ENCODE peak calls at places on chromosome 20, in six cellular contexts. One of them, this sample, is unnamed. For H3K36me3, the result is how much of the 10 kb centered on the place peaks cover.

GRCh38 chr20:37179671-37180524 is 550 bp upstream of the MROH8 start:
- DNase-seq in neural progenitor cell: no peak
- DNase-seq in cardiac muscle cell: no peak
- DNase-seq in left lung: no peak
- DNase-seq in SJCRH30: no peak
- DNase-seq in HCT116: no peak
- DNase-seq in this sample: no peak

GRCh38 chr20:32325706-32326506 is 32.2 kb upstream of the ASXL1 start:
- DNase-seq in SJCRH30: no peak
- DNase-seq in left lung: no peak
- DNase-seq in cardiac muscle cell: no peak
- DNase-seq in HCT116: peak
- DNase-seq in neural progenitor cell: no peak
- DNase-seq in this sample: no peak

GRCh38 chr20:47659904-47660601 is 125.2 kb downstream of the SULF2 start:
- DNase-seq in neural progenitor cell: no peak
- DNase-seq in HCT116: no peak
- DNase-seq in cardiac muscle cell: no peak
- DNase-seq in SJCRH30: no peak
- DNase-seq in left lung: no peak
- DNase-seq in this sample: no peak

GRCh38 chr20:49344975-49345374 is 67.1 kb upstream of the ZNFX1 start:
- DNase-seq in SJCRH30: peak
- DNase-seq in cardiac muscle cell: no peak
- DNase-seq in HCT116: no peak
- DNase-seq in left lung: no peak
- DNase-seq in neural progenitor cell: no peak
- DNase-seq in this sample: no peak

GRCh38 chr20:676967-677366 is 1.4 kb upstream of the SCRT2 start:
- DNase-seq in SJCRH30: no peak
- DNase-seq in neural progenitor cell: no peak
- DNase-seq in HCT116: no peak
- DNase-seq in left lung: no peak
- DNase-seq in cardiac muscle cell: no peak
- DNase-seq in this sample: no peak

GRCh38 chr20:19114410-19114809 is 98.0 kb upstream of the SLC24A3 start:
- DNase-seq in HCT116: no peak
- DNase-seq in SJCRH30: no peak
- DNase-seq in left lung: no peak
- DNase-seq in cardiac muscle cell: no peak
- DNase-seq in neural progenitor cell: no peak
- DNase-seq in this sample: no peak

GRCh38 chr20:43840382-43841070 is 74.1 kb upstream of the TOX2 start:
- DNase-seq in neural progenitor cell: peak
- DNase-seq in SJCRH30: peak
- DNase-seq in HCT116: peak
- DNase-seq in left lung: no peak
- DNase-seq in cardiac muscle cell: no peak
- DNase-seq in this sample: peak

GRCh38 chr20:38109025-38109541 is 56.0 kb downstream of the TGM2 start:
- DNase-seq in SJCRH30: peak
- DNase-seq in HCT116: no peak
- DNase-seq in left lung: no peak
- DNase-seq in neural progenitor cell: no peak
- DNase-seq in cardiac muscle cell: no peak
- DNase-seq in this sample: no peak

GRCh38 chr20:38920851-38921250 is 5.4 kb upstream of the FAM83D start:
- DNase-seq in HCT116: no peak
- DNase-seq in cardiac muscle cell: no peak
- DNase-seq in neural progenitor cell: no peak
- DNase-seq in left lung: no peak
- DNase-seq in SJCRH30: no peak
- DNase-seq in this sample: no peak

GRCh38 chr20:56689852-56690485 is 60.9 kb downstream of the TFAP2C start:
- DNase-seq in cardiac muscle cell: no peak
- DNase-seq in neural progenitor cell: no peak
- DNase-seq in SJCRH30: no peak
- DNase-seq in HCT116: no peak
- DNase-seq in left lung: no peak
- DNase-seq in this sample: no peak

GRCh38 chr20:1871807-1872455 is 23.3 kb upstream of the SIRPA start:
- DNase-seq in neural progenitor cell: no peak
- DNase-seq in cardiac muscle cell: no peak
- DNase-seq in SJCRH30: no peak
- DNase-seq in left lung: no peak
- DNase-seq in HCT116: no peak
- DNase-seq in this sample: no peak

GRCh38 chr20:8152183-8152582 is 20.1 kb downstream of the PLCB1 start:
- DNase-seq in left lung: no peak
- DNase-seq in cardiac muscle cell: no peak
- DNase-seq in HCT116: no peak
- DNase-seq in neural progenitor cell: no peak
- DNase-seq in SJCRH30: no peak
- DNase-seq in this sample: no peak

GRCh38 chr20:21183722-21184121 is 57.8 kb downstream of the KIZ start:
- DNase-seq in cardiac muscle cell: no peak
- DNase-seq in left lung: no peak
- DNase-seq in neural progenitor cell: no peak
- DNase-seq in HCT116: no peak
- DNase-seq in SJCRH30: no peak
- DNase-seq in this sample: no peak

GRCh38 chr20:47284373-47284772 is 72.1 kb downstream of the ZMYND8 start:
- DNase-seq in HCT116: no peak
- DNase-seq in left lung: no peak
- DNase-seq in SJCRH30: no peak
- DNase-seq in cardiac muscle cell: no peak
- DNase-seq in neural progenitor cell: no peak
- DNase-seq in this sample: no peak

GRCh38 chr20:34415079-34415478 is 52.0 kb downstream of the ITCH start:
- DNase-seq in HCT116: no peak
- DNase-seq in cardiac muscle cell: no peak
- DNase-seq in left lung: no peak
- DNase-seq in neural progenitor cell: no peak
- DNase-seq in SJCRH30: no peak
- DNase-seq in this sample: no peak

GRCh38 chr20:24742436-24742835 is 206.6 kb upstream of the CST7 start:
- DNase-seq in left lung: no peak
- DNase-seq in SJCRH30: no peak
- DNase-seq in HCT116: no peak
- DNase-seq in cardiac muscle cell: no peak
- DNase-seq in neural progenitor cell: no peak
- DNase-seq in this sample: no peak

GRCh38 chr20:22341508-22341907 is 242.9 kb downstream of the FOXA2 start:
- DNase-seq in neural progenitor cell: no peak
- DNase-seq in left lung: no peak
- DNase-seq in SJCRH30: peak
- DNase-seq in HCT116: peak
- DNase-seq in cardiac muscle cell: no peak
- DNase-seq in this sample: no peak

GRCh38 chr20:46246527-46246926 is 61.8 kb downstream of the CDH22 start:
- DNase-seq in cardiac muscle cell: no peak
- DNase-seq in neural progenitor cell: no peak
- DNase-seq in HCT116: no peak
- DNase-seq in left lung: no peak
- DNase-seq in SJCRH30: no peak
- DNase-seq in this sample: no peak

GRCh38 chr20:33176101-33176500 is 8.1 kb downstream of the BPIFA2 start:
- DNase-seq in neural progenitor cell: peak
- DNase-seq in left lung: no peak
- DNase-seq in HCT116: no peak
- DNase-seq in cardiac muscle cell: no peak
- DNase-seq in SJCRH30: no peak
- DNase-seq in this sample: no peak

GRCh38 chr20:61460261-61461047 is 208.4 kb downstream of the CDH4 start:
- DNase-seq in neural progenitor cell: no peak
- DNase-seq in cardiac muscle cell: no peak
- DNase-seq in left lung: no peak
- DNase-seq in SJCRH30: no peak
- DNase-seq in HCT116: no peak
- DNase-seq in this sample: no peak

GRCh38 chr20:34581341-34582189 is 23.0 kb downstream of the MAP1LC3A start:
- DNase-seq in cardiac muscle cell: no peak
- DNase-seq in SJCRH30: no peak
- DNase-seq in neural progenitor cell: peak
- DNase-seq in HCT116: no peak
- DNase-seq in left lung: no peak
- DNase-seq in this sample: no peak

GRCh38 chr20:59771506-59772372 is 161.7 kb downstream of the SYCP2 start:
- DNase-seq in cardiac muscle cell: no peak
- DNase-seq in SJCRH30: no peak
- DNase-seq in left lung: peak
- DNase-seq in HCT116: no peak
- DNase-seq in neural progenitor cell: no peak
- DNase-seq in this sample: no peak

GRCh38 chr20:58021481-58021880 is 207.0 kb downstream of the ANKRD60 start:
- DNase-seq in neural progenitor cell: no peak
- DNase-seq in HCT116: no peak
- DNase-seq in cardiac muscle cell: no peak
- DNase-seq in left lung: no peak
- DNase-seq in SJCRH30: peak
- DNase-seq in this sample: peak

GRCh38 chr20:52127309-52127708 is 64.3 kb downstream of the ZFP64 start:
- DNase-seq in SJCRH30: no peak
- DNase-seq in neural progenitor cell: no peak
- DNase-seq in left lung: no peak
- DNase-seq in HCT116: no peak
- DNase-seq in cardiac muscle cell: no peak
- DNase-seq in this sample: no peak

DNA sequence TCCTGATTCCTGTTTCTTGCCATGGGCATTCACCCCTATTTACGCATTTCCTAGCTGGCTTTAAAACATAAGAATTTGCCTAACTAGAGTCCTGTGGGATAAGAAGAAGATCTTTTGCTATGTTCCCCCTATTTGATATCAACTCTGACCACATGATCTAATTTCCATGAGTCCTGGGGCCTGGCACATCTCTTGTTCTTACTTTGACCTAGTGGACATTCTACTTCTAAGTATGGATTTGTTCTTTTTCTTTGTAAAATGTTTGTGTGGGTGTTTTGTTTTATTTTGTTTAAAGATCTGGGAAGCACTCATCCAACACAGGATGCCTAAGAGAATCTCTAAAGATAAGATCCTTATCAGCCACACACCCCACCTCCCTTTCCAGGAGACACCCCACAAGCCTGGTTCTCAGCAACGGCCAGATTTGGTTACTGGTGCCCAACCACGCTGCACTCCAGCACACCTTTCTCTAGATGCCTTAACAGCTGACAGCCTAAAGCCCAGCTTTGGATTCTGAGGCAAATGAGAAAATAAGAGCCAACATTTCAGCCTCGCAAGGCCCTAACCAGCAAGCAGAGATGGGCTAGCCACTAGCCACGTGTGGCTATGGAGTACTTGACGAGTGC is 74.7 kb downstream of the SLC23A2 start:
- DNase-seq in neural progenitor cell: no peak
- DNase-seq in HCT116: no peak
- DNase-seq in cardiac muscle cell: no peak
- DNase-seq in SJCRH30: no peak
- DNase-seq in left lung: no peak
- DNase-seq in this sample: no peak
- H3K4me3 ChIP-seq in neural progenitor cell: no peak
- H3K4me3 ChIP-seq in HCT116: no peak
- H3K4me3 ChIP-seq in cardiac muscle cell: no peak
- H3K4me3 ChIP-seq in SJCRH30: no peak
- H3K4me3 ChIP-seq in left lung: no peak
- H3K4me3 ChIP-seq in this sample: no peak

GRCh38 chr20:3374296-3374695 is 33.2 kb downstream of the DNAAF9 start:
- DNase-seq in neural progenitor cell: no peak
- DNase-seq in cardiac muscle cell: no peak
- DNase-seq in HCT116: no peak
- DNase-seq in left lung: no peak
- DNase-seq in SJCRH30: no peak
- DNase-seq in this sample: no peak
- H3K36me3 ChIP-seq in neural progenitor cell: under half
- H3K36me3 ChIP-seq in cardiac muscle cell: under half
- H3K36me3 ChIP-seq in HCT116: under half
- H3K36me3 ChIP-seq in left lung: under half
- H3K36me3 ChIP-seq in SJCRH30: half or more
- H3K36me3 ChIP-seq in this sample: under half

DNA sequence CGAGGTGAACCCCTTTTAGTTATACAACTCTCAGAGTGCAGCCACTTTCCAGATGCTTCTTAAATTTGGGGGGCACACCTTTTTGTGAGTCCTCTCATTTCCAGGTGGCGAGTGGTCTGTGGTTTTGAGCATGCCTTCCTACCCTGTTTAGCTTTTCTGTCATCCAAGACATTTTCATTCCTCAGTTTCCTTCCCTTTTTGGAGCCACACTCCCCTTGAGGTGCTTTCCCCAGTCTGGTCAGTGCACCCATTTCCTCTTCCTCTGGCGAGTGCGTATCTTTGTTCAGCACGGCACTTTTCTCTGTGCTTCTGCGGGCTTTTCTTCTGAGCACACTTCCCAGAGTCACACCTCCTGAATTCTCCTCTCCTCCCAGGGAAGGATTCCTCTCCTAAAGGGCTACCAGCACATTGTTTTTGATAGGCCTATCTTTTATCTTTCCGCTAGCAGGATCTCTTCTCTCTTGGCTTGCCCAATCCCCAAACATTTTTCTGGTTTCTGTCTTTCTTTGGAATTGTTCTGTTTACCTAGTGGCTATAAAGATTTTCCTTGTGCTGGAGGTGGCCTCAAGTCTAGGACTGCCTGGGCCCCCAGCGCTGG is 1.4 kb downstream of the PHF20 start:
- DNase-seq in left lung: no peak
- DNase-seq in cardiac muscle cell: no peak
- DNase-seq in SJCRH30: no peak
- DNase-seq in neural progenitor cell: peak
- DNase-seq in HCT116: no peak
- DNase-seq in this sample: no peak
- H3K4me3 ChIP-seq in left lung: peak
- H3K4me3 ChIP-seq in cardiac muscle cell: peak
- H3K4me3 ChIP-seq in SJCRH30: peak
- H3K4me3 ChIP-seq in neural progenitor cell: peak
- H3K4me3 ChIP-seq in HCT116: peak
- H3K4me3 ChIP-seq in this sample: peak

DNA sequence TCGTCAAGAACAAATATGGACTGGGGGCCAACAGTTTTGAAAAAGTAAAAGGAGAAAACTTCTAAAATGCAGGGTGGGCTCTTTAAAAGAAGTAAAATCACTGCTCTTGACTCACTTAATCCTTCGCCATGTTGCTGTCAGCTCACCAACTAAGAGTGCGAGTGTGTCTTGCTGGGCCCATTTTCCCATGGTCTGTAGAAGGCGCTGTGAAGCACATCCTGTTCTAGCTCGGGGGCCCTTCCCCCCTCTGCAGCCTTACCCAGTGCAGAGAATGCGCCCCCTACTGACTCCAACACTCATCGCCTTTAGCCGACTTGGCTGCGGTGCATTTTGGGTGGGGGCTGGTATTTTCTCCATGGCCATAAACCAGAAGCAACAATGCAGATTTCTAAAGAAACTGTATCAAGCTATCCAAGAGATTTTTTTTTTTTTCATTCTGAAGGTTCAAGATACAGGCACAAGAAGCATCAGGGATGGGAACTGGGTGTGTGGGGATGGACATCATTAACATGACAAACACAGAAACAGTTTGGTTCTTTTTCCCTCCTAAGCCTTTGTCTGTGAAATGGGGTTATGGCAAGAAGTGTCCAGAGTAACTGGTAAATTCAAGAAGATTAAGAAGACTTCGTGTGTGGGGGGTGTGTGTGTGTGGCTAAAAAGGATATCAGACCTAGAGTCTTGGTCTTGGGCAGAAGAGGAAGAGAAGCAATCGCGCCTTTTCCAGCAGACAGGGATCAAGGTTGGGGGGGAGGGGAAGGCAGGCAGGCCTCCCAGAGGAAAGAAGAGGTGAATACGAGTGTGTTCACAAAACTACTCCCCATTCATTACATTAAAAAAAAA is 1.7 kb downstream of the ADNP start:
- DNase-seq in left lung: peak
- DNase-seq in neural progenitor cell: peak
- DNase-seq in cardiac muscle cell: peak
- DNase-seq in HCT116: peak
- DNase-seq in SJCRH30: peak
- DNase-seq in this sample: peak
- H3K36me3 ChIP-seq in left lung: under half
- H3K36me3 ChIP-seq in neural progenitor cell: under half
- H3K36me3 ChIP-seq in cardiac muscle cell: under half
- H3K36me3 ChIP-seq in HCT116: under half
- H3K36me3 ChIP-seq in SJCRH30: half or more
- H3K36me3 ChIP-seq in this sample: half or more

This sample was measured in BE2C.